ENCODE peak calls at places on chromosomes 6 and 20, in nine cellular contexts. R is Calu3; M is ovary; X is activated CD8-positive, alpha-beta memory T cell treated with anti-CD3 and anti-CD28 coated beads, Interleukin-2, amount 10 ng/mL, durations not matched to agents 7 days and 5 days; Z is activated T-helper 1 cell treated with Interleukin-2 at 50 U/mL for 16 hours; N is NCI-H2081; W is AG09319; S is skeletal muscle cell; V is GM13976. L is an unnamed sample.
A peak's percentile ranks its signal among the peaks of the same experiment; 100 is the strongest.

GRCh38 chr6:21185849-21186478 is 407.6 kb upstream of the SOX4 start:
- DNase-seq in V (no peak), R (no peak), S (no peak), N (peak; percentile 88), Z (no peak), M (no peak), W (no peak), X (no peak), L (peak; percentile 34)

GRCh38 chr6:106102034-106102433 is 15.9 kb downstream of the PRDM1 start:
- DNase-seq in M (no peak), S (no peak), W (no peak), R (no peak), X (no peak), V (peak; percentile 72), Z (no peak), N (no peak), L (no peak)

GRCh38 chr6:42720739-42721138 is 1.7 kb downstream of the PRPH2 start:
- DNase-seq in S (no peak), X (no peak), Z (no peak), M (no peak), V (no peak), W (no peak), R (no peak), N (no peak), L (no peak)

GRCh38 chr20:10078403-10078802 is 43.6 kb downstream of the ANKEF1 start:
- DNase-seq in M (no peak), N (no peak), V (no peak), S (no peak), R (no peak), Z (no peak), X (no peak), W (no peak), L (no peak)

GRCh38 chr6:96505363-96505762 is 16.2 kb upstream of the UFL1 start:
- DNase-seq in R (no peak), W (no peak), N (no peak), S (no peak), Z (no peak), V (no peak), M (no peak), X (no peak), L (no peak)

GRCh38 chr6:110043366-110043994 is 65.4 kb downstream of the GPR6 start:
- DNase-seq in V (no peak), R (no peak), M (no peak), X (no peak), Z (no peak), W (no peak), N (no peak), S (no peak), L (no peak)

GRCh38 chr20:50136822-50137599 is 16.5 kb downstream of the PEDS1 start:
- DNase-seq in Z (no peak), R (no peak), S (no peak), W (no peak), N (no peak), M (no peak), V (no peak), X (no peak), L (no peak)

GRCh38 chr20:54067606-54068174 is 2.7 kb downstream of the BCAS1 start:
- DNase-seq in S (no peak), M (no peak), Z (no peak), V (no peak), N (no peak), R (peak; percentile 97), W (no peak), X (peak; percentile 50), L (no peak)

GRCh38 chr6:118297821-118298220 is 250.3 kb upstream of the PLN start:
- DNase-seq in X (no peak), V (no peak), S (no peak), Z (no peak), M (no peak), W (no peak), N (no peak), R (no peak), L (no peak)

GRCh38 chr6:53761036-53761435 is 33.8 kb upstream of the LRRC1 start:
- DNase-seq in N (no peak), M (no peak), V (no peak), R (no peak), W (no peak), S (no peak), X (no peak), Z (no peak), L (no peak)

GRCh38 chr6:167530960-167531359 is 206.1 kb downstream of the TTLL2 start:
- DNase-seq in R (no peak), X (no peak), N (no peak), V (no peak), Z (no peak), W (no peak), M (peak; percentile 67), S (no peak), L (no peak)

GRCh38 chr6:24460966-24461365 is 28.4 kb downstream of the GPLD1 start:
- DNase-seq in X (no peak), R (no peak), Z (no peak), M (no peak), N (no peak), V (no peak), W (no peak), S (no peak), L (no peak)